ENCODE peak calls at places on chromosomes 3 and 15, in eight cellular contexts. S is Peyer's patch; T is choroid plexus epithelial cell; X is Karpas-422; W is pulmonary artery endothelial cell; A is PC-3; B is activated naive CD4-positive, alpha-beta T cell; E is CD4-positive, alpha-beta T cell. G is an unnamed sample.

GRCh38 chr3:71511037-71511436 is 72.5 kb downstream of the FOXP1 start:
- DNase-seq in W (no peak), B (no peak), X (peak; percentile 59), E (no peak), A (no peak), T (peak; percentile 98), S (no peak), G (no peak)

GRCh38 chr3:141059816-141060215 is 8.7 kb downstream of the SPSB4 start:
- DNase-seq in W (no peak), B (no peak), T (no peak), A (no peak), S (no peak), X (no peak), E (no peak), G (no peak)

GRCh38 chr3:50617096-50617791 is at the start of gene MAPKAPK3:
- DNase-seq in T (no peak), S (no peak), B (no peak), A (peak; percentile 30), E (no peak), X (peak; percentile 67), W (no peak), G (no peak)

GRCh38 chr3:189897406-189897805 is 223.3 kb downstream of the P3H2 start:
- DNase-seq in B (no peak), T (no peak), E (no peak), W (no peak), X (no peak), S (no peak), A (no peak), G (no peak)

GRCh38 chr3:36403661-36404060 is 23.4 kb downstream of the STAC start:
- DNase-seq in X (no peak), A (no peak), E (no peak), W (no peak), T (no peak), B (no peak), S (no peak), G (no peak)

GRCh38 chr15:52093539-52094502 is 18.8 kb downstream of the BCL2L10 start:
- DNase-seq in S (no peak), W (peak; percentile 93), E (no peak), B (no peak), X (no peak), T (peak; percentile 94), A (peak; percentile 93), G (no peak)

GRCh38 chr15:90184786-90185704 is 16.1 kb upstream of the SEMA4B start:
- DNase-seq in T (no peak), W (no peak), S (peak; percentile 90), A (peak; percentile 65), X (peak; percentile 91), E (peak; percentile 52), B (no peak), G (peak; percentile 32)

GRCh38 chr15:39588531-39589192 is 7.8 kb downstream of the THBS1 start:
- DNase-seq in A (peak; percentile 1), T (no peak), W (peak; percentile 39), S (no peak), E (no peak), X (no peak), B (no peak), G (no peak)

GRCh38 chr3:142844339-142844977 is 44.4 kb downstream of the PCOLCE2 start:
- DNase-seq in X (peak; percentile 77), B (no peak), S (no peak), E (no peak), A (peak; percentile 66), T (peak; percentile 72), W (no peak), G (no peak)

GRCh38 chr3:175155172-175155571 is 296.0 kb downstream of the NAALADL2 start:
- DNase-seq in W (no peak), E (no peak), B (no peak), T (no peak), S (no peak), A (no peak), X (no peak), G (no peak)

GRCh38 chr3:140942221-140943104 is 827 bp downstream of the SLC25A36 start:
- DNase-seq in X (peak; percentile 89), E (peak; percentile 12), T (peak; percentile 58), W (peak; percentile 2), S (peak; percentile 72), A (peak; percentile 40), B (peak; percentile 39), G (peak; percentile 71)